ENCODE peak calls at places on chromosomes 13 and 19, in eight cellular contexts. P is lower leg skin; M is kidney epithelial cell; A is heart left ventricle; R is uterus; X is AG04449; Y is CD4-positive, alpha-beta memory T cell; N is tibial artery. T is an unnamed sample.

GRCh38 chr13:79541426-79542049 is 60.6 kb downstream of the NDFIP2 start:
- DNase-seq in Y (peak), M (no peak), P (no peak), X (no peak), A (no peak), N (no peak), R (no peak), T (peak)

GRCh38 chr19:632228-633067 is 889 bp downstream of the POLRMT start:
- DNase-seq in A (no peak), M (no peak), R (no peak), N (no peak), P (no peak), Y (no peak), X (no peak), T (peak)

GRCh38 chr13:107348931-107349330 is 781.0 kb upstream of the ARGLU1 start:
- DNase-seq in X (no peak), M (no peak), A (no peak), Y (no peak), N (no peak), P (no peak), R (no peak), T (no peak)

GRCh38 chr13:53158201-53158600 is 129.6 kb downstream of the OLFM4 start:
- DNase-seq in R (no peak), M (no peak), A (no peak), X (no peak), P (no peak), N (no peak), Y (no peak), T (no peak)

GRCh38 chr19:13026478-13026999 is 31.3 kb downstream of the NFIX start:
- DNase-seq in Y (no peak), A (no peak), P (no peak), N (no peak), R (no peak), M (peak), X (no peak), T (peak)

GRCh38 chr19:42629191-42629590 is 34.5 kb upstream of the CEACAM8 start:
- DNase-seq in X (no peak), R (no peak), M (no peak), P (no peak), Y (no peak), A (no peak), N (no peak), T (no peak)

GRCh38 chr19:18765224-18765623 is 25.9 kb downstream of the COMP start:
- DNase-seq in Y (no peak), X (no peak), P (no peak), R (no peak), A (no peak), M (no peak), N (no peak), T (no peak)

GRCh38 chr19:29798783-29799182 is 13.0 kb upstream of the CCNE1 start:
- DNase-seq in N (no peak), M (no peak), X (no peak), R (no peak), Y (no peak), P (no peak), A (no peak), T (peak)

GRCh38 chr13:106354961-106355360 is 180.5 kb downstream of the EFNB2 start:
- DNase-seq in X (no peak), R (no peak), P (no peak), A (no peak), Y (no peak), N (no peak), M (no peak), T (no peak)

GRCh38 chr13:44273216-44273615 is 100.4 kb upstream of the SERP2 start:
- DNase-seq in R (no peak), Y (no peak), P (peak), X (no peak), N (no peak), A (no peak), M (no peak), T (no peak)

GRCh38 chr13:70391678-70392077 is 283.4 kb upstream of the KLHL1 start:
- DNase-seq in N (no peak), X (no peak), R (no peak), Y (no peak), P (no peak), A (no peak), M (no peak), T (no peak)

GRCh38 chr19:45401815-45402468 is 2.9 kb downstream of the PPP1R13L start:
- DNase-seq in R (no peak), N (no peak), Y (no peak), P (no peak), M (no peak), A (no peak), X (no peak), T (no peak)
- H3K4me3 ChIP-seq in R (no peak), N (peak), Y (no peak), P (no peak), M (no peak), A (peak), X (peak), T (no peak)

DNA sequence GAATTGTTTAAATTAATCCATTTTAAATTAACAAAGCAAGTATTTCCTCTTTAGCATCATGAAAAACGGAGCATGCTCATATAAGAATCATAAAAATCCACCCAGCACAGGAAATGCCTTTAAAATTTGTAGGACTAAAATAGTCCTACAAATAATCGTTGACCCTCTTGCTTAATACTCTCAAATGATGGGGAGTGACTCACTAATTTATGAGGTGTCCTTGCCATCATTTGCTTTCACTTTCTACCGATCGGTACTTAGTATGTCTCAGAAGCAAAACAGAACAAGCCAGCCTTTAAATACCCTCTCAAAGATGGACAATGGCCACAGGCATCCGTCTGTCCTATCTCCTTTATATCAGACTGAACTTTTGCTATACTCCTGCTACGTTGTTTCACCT is 97.2 kb downstream of the SUCLA2 start:
- DNase-seq in X (peak), M (no peak), A (no peak), N (no peak), Y (no peak), R (no peak), P (no peak), T (peak)
- H3K4me3 ChIP-seq in X (no peak), M (no peak), A (peak), N (peak), Y (no peak), R (peak), P (no peak), T (no peak)

GRCh38 chr19:15550847-15551182 is 42.5 kb downstream of the CYP4F22 start:
- DNase-seq in Y (no peak), A (no peak), R (no peak), M (no peak), X (no peak), P (no peak), N (no peak), T (no peak)
- H3K4me3 ChIP-seq in Y (peak), A (peak), R (peak), M (no peak), X (peak), P (no peak), N (peak), T (no peak)

GRCh38 chr19:11383706-11384048 is 437 bp downstream of the EPOR start:
- DNase-seq in X (no peak), P (no peak), Y (no peak), M (no peak), N (no peak), R (no peak), A (no peak), T (no peak)

GRCh38 chr19:11382898-11383705 is 1.0 kb downstream of the EPOR start:
- DNase-seq in A (peak), P (peak), Y (no peak), R (no peak), N (peak), X (no peak), M (no peak), T (no peak)

GRCh38 chr19:11381535-11382369 is 2.4 kb downstream of the EPOR start:
- DNase-seq in A (peak), M (no peak), P (peak), Y (peak), X (no peak), N (no peak), R (no peak), T (peak)

GRCh38 chr19:11387154-11388034 is 3.3 kb upstream of the EPOR start:
- DNase-seq in P (no peak), N (no peak), X (no peak), M (no peak), A (no peak), Y (no peak), R (no peak), T (no peak)

GRCh38 chr19:11384778-11385129 is 640 bp upstream of the EPOR start:
- DNase-seq in R (no peak), P (no peak), M (no peak), X (no peak), A (no peak), N (no peak), Y (no peak), T (no peak)
- H3K4me3 ChIP-seq in R (no peak), P (no peak), M (no peak), X (no peak), A (no peak), N (no peak), Y (no peak), T (no peak)

GRCh38 chr13:30314069-30314468 is 6.7 kb upstream of the KATNAL1 start:
- DNase-seq in N (no peak), P (no peak), X (no peak), A (no peak), M (no peak), R (no peak), Y (no peak), T (no peak)

GRCh38 chr13:30312859-30313258 is 5.5 kb upstream of the KATNAL1 start:
- DNase-seq in P (no peak), Y (no peak), M (no peak), R (no peak), N (no peak), X (peak), A (no peak), T (peak)

GRCh38 chr13:30318026-30318425 is 10.7 kb upstream of the KATNAL1 start:
- DNase-seq in P (no peak), N (no peak), R (no peak), M (no peak), X (no peak), Y (no peak), A (no peak), T (peak)

GRCh38 chr13:30314562-30314961 is 7.2 kb upstream of the KATNAL1 start:
- DNase-seq in R (no peak), A (no peak), M (no peak), N (no peak), X (no peak), Y (no peak), P (no peak), T (no peak)

DNA sequence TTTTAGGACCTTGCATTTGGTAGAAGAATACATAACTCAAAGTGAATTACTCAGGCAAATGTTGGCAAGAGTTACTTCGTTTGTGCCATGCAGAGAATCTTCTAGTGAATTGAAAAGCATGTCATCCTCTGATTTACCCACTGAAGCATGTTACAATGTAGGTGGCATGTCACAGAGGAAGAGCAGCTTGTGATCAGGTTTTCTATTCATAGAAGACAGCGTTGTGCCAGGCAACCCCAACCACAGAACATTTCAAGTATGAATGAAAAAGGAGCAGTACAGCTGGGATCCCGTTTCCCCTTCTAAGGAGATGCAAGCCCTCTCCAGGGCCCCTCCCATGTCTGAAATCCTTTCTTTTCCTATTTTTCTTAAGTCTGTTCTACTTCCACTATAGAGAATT is 6.0 kb upstream of the KATNAL1 start:
- DNase-seq in N (no peak), Y (no peak), R (no peak), P (no peak), M (no peak), X (no peak), A (no peak), T (no peak)
- H3K4me3 ChIP-seq in N (no peak), Y (no peak), R (no peak), P (no peak), M (no peak), X (no peak), A (no peak), T (no peak)

DNA sequence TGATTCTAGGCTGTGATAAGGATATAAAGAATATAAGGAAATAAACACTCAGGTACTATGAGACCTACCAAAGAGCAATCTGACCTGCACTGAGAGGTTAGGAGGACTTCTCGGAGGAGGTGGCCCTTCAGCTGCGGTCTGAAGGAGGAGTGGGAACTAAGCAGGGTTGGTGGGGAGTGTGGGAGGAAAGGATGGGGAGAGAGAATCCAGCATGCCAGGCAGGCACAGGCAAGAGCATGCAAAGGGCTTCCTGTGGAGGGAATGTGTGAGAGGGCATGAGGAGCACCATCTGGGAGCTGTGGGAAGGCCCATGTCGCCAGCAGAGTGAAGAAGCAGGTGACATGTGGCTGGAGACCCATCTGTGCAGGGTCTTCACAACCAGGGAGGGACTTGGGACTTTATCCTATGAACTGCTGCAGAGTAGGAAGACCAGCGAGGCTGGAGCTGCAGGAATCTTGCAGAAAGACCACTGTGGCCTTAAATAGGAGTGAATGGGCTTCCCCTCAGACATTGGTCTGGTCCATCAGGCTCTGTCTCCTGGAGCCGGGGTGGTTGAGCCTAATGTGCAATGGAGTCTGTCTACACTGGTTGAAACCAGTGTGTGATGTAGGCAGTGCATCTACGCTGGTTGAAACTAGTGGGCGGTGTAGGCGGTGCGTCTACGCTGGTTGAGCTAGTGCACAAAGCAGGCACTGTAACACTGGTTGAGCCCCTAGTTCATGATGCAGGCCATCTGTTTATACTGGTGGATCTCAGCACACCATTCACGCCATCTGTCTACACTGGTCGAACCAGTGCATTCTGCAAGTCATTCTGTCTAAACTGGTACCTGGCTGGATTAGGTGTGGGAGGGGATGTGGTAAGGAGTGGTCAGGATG is 6.4 kb downstream of the CHST8 start:
- DNase-seq in Y (no peak), R (no peak), M (no peak), N (no peak), A (no peak), P (no peak), X (no peak), T (no peak)
- H3K4me3 ChIP-seq in Y (no peak), R (no peak), M (no peak), N (no peak), A (no peak), P (no peak), X (no peak), T (no peak)

DNA sequence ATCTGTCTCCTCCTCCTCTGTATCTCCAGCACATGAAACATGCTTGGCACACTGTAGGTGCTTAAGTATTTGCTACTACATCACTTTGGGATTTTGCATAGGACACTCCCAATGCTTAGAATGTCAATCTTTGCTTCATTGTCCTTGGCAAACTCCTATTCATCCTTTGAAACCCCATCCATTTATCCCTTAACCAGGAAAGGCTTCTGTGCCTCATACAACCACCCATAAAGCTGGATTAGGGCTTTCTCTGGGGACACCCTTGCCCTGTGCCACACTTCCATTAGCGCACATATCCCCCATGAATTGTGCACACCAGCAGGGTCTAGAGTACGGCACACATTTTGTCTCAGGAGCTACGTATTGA is 5.8 kb upstream of the EPS8L1 start:
- DNase-seq in A (no peak), P (no peak), Y (no peak), R (no peak), X (no peak), N (no peak), M (no peak), T (no peak)
- H3K4me3 ChIP-seq in A (no peak), P (no peak), Y (no peak), R (no peak), X (no peak), N (peak), M (no peak), T (no peak)

DNA sequence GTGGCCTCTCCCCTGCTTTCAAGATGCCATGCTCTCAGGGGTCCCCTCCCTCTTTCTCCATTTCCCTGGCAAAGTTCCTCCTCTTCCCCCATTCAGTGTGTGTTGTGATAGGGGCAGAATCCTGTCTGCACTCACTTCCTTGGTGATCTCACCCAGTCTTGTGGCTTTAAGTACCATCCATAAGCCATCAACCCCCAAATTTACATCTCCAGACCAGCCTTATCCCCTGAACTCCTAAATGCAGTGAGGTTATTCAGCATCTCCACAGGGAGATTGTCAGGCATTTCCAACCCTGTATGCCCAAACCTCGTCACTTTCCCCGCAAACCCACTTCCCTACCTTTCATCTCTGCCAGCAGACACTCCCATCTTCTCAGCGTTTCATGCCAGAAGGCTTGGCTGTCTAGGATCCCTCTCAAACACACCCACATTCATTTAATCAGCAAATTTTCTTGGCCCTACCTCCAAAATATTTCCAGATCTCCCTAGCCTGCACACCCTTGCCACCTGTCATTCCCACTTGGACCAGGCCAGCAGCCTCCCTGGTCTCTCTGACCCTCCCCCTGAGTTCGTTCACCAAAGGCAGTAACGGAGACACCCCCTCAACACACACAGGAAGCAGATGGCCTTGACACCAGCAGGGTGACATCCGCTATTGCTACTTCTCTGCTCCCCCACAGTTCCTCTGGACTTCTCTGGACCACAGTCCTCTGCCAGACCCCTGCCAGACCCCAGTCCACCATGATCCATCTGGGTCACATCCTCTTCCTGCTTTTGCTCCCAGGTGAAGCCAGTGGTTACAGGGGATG is at the start of gene HCST:
- DNase-seq in N (no peak), M (no peak), A (no peak), R (no peak), X (no peak), P (no peak), Y (peak), T (peak)
- H3K4me3 ChIP-seq in N (peak), M (peak), A (peak), R (no peak), X (peak), P (no peak), Y (peak), T (no peak)

DNA sequence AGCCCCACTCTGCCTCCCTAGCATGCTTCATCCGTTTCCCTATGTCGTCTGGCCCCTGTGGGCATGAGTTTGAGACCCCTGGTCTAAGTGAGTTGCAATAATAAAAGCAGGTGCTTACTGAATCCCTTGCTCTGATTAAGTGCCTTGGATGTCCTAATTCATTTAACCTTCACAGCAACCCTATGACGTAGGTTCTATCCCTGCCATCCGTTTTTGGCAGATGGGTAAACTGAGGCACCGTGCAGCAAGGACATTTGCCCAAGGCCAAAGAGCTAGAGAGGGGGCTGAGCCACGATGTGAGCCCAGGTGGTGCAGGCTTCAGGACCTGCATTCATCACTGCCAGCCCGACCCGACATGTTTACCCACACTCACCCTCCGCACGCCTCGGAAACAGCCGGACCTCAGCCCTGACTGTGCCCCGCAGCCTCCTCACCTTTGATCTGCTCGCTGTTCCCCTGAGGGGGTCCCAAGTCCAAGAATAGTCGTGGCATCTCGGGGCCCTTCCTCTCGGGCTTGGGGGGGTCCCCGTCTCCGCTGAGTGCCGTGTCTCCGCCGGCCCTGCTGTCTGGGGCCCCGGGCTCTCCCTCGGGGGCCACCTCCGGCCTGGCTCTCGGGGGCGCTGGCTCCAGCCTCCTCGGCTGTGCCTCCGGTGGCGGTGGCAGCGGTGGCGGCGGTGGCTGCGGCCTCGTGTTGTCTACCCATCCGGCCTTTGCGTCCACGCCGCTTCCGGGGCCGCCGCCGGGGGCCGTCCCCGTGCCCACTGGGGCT is 14.5 kb downstream of the LMTK3 start:
- DNase-seq in A (no peak), Y (no peak), N (no peak), X (no peak), M (no peak), R (no peak), P (no peak), T (no peak)
- H3K4me3 ChIP-seq in A (no peak), Y (no peak), N (no peak), X (no peak), M (no peak), R (no peak), P (no peak), T (no peak)

T was measured in fibroblast of the aortic adventitia.